ENCODE peak calls at places on chromosomes 13 and 19, in four cellular contexts. Y is HT-29; M is stimulated activated CD4-positive, alpha-beta T cell treated with anti-CD3 and anti-CD28 coated beads, Interleukin-2, amount 100 ng/mL, for 48 hours; Q is NT2/D1. O is an unnamed sample.

GRCh38 chr13:41354416-41354815 is 43.3 kb downstream of the NAA16 start:
- DNase-seq in Y (no peak), M (no peak), Q (no peak), O (no peak)

GRCh38 chr19:28537079-28537478 is 675.9 kb downstream of the UQCRFS1 start:
- DNase-seq in Y (no peak), M (no peak), Q (no peak), O (no peak)

GRCh38 chr19:3224346-3225325 is at the start of gene CELF5:
- DNase-seq in Y (peak), M (peak), Q (no peak), O (no peak)

GRCh38 chr13:51380269-51380668 is 40.8 kb downstream of the SERPINE3 start:
- DNase-seq in Y (peak), M (no peak), Q (no peak), O (no peak)

GRCh38 chr19:11806354-11807098 is 7.5 kb upstream of the ZNF440 start:
- DNase-seq in Y (no peak), M (no peak), Q (no peak), O (no peak)

GRCh38 chr19:15297416-15298224 is 34.7 kb downstream of the BRD4 start:
- DNase-seq in Y (peak), M (no peak), Q (no peak), O (no peak)

GRCh38 chr13:62919491-62919890 is 1503.8 kb upstream of the PCDH20 start:
- DNase-seq in Y (no peak), M (no peak), Q (no peak), O (no peak)

GRCh38 chr13:112029143-112029542 is 37.8 kb upstream of the SOX1 start:
- DNase-seq in Y (no peak), M (no peak), Q (no peak), O (no peak)

GRCh38 chr13:113584870-113585671 is 518 bp downstream of the TFDP1 start:
- DNase-seq in Y (peak), M (peak), Q (no peak), O (peak)

GRCh38 chr13:87052731-87053130 is 618.4 kb upstream of the SLITRK5 start:
- DNase-seq in Y (no peak), M (no peak), Q (no peak), O (no peak)

GRCh38 chr19:36140289-36141038 is 598 bp downstream of the CAPNS1 start:
- DNase-seq in Y (peak), M (peak), Q (no peak), O (peak)

GRCh38 chr13:39684531-39685137 is 29.2 kb downstream of the COG6 start:
- DNase-seq in Y (peak), M (no peak), Q (no peak), O (no peak)

GRCh38 chr19:40831502-40832430 is 18.5 kb downstream of the CYP2A6 start:
- DNase-seq in Y (peak), M (no peak), Q (no peak), O (no peak)

GRCh38 chr19:4972509-4973230 is 3.8 kb downstream of the KDM4B start:
- DNase-seq in Y (peak), M (no peak), Q (no peak), O (no peak)

GRCh38 chr13:79637086-79637763 is 156.3 kb downstream of the NDFIP2 start:
- DNase-seq in Y (no peak), M (no peak), Q (no peak), O (no peak)

O was measured in stimulated activated naive B cell treated with anti-CD40 and anti-IgM and Interleukin-4, amounts not matched to agents 10 μg/mL and 1 μg/mL and 100 μg/mL, for 72 hours.